ENCODE peak calls at places on chromosomes 6 and 20, in ten cellular contexts. One of them, this sample, is unnamed.

GRCh38 chr6:156250593-156250992 is 526.6 kb upstream of the ARID1B start:
- DNase-seq in fibroblast of lung: no peak
- DNase-seq in IMR-90: peak
- DNase-seq in heart left ventricle: no peak
- DNase-seq in tibial artery: no peak
- DNase-seq in fibroblast of the aortic adventitia: no peak
- DNase-seq in cardiac fibroblast: no peak
- DNase-seq in thyroid gland: no peak
- DNase-seq in GM12865: no peak
- DNase-seq in body of pancreas: no peak
- DNase-seq in this sample: no peak

GRCh38 chr6:35810831-35811698 is 5.9 kb downstream of the LHFPL5 start:
- DNase-seq in fibroblast of lung: peak
- DNase-seq in IMR-90: peak
- DNase-seq in heart left ventricle: no peak
- DNase-seq in tibial artery: no peak
- DNase-seq in fibroblast of the aortic adventitia: peak
- DNase-seq in cardiac fibroblast: peak
- DNase-seq in thyroid gland: no peak
- DNase-seq in GM12865: no peak
- DNase-seq in body of pancreas: no peak
- DNase-seq in this sample: peak

GRCh38 chr6:96899019-96899418 is 1.3 kb upstream of the NDUFAF4 start:
- DNase-seq in fibroblast of lung: peak
- DNase-seq in IMR-90: peak
- DNase-seq in heart left ventricle: no peak
- DNase-seq in tibial artery: no peak
- DNase-seq in fibroblast of the aortic adventitia: peak
- DNase-seq in cardiac fibroblast: peak
- DNase-seq in thyroid gland: peak
- DNase-seq in GM12865: peak
- DNase-seq in body of pancreas: no peak
- DNase-seq in this sample: no peak

GRCh38 chr6:163416640-163417253 is 2.2 kb downstream of the QKI start:
- DNase-seq in fibroblast of lung: peak
- DNase-seq in IMR-90: peak
- DNase-seq in heart left ventricle: peak
- DNase-seq in tibial artery: no peak
- DNase-seq in fibroblast of the aortic adventitia: peak
- DNase-seq in cardiac fibroblast: peak
- DNase-seq in thyroid gland: peak
- DNase-seq in GM12865: peak
- DNase-seq in body of pancreas: peak
- DNase-seq in this sample: peak

GRCh38 chr6:46128476-46128875 is 1.3 kb upstream of the ENPP4 start:
- DNase-seq in fibroblast of lung: no peak
- DNase-seq in IMR-90: no peak
- DNase-seq in heart left ventricle: no peak
- DNase-seq in tibial artery: no peak
- DNase-seq in fibroblast of the aortic adventitia: no peak
- DNase-seq in cardiac fibroblast: no peak
- DNase-seq in thyroid gland: no peak
- DNase-seq in GM12865: peak
- DNase-seq in body of pancreas: no peak
- DNase-seq in this sample: no peak

GRCh38 chr6:12842126-12842525 is 125.6 kb downstream of the PHACTR1 start:
- DNase-seq in fibroblast of lung: no peak
- DNase-seq in IMR-90: no peak
- DNase-seq in heart left ventricle: no peak
- DNase-seq in tibial artery: no peak
- DNase-seq in fibroblast of the aortic adventitia: no peak
- DNase-seq in cardiac fibroblast: no peak
- DNase-seq in thyroid gland: no peak
- DNase-seq in GM12865: no peak
- DNase-seq in body of pancreas: no peak
- DNase-seq in this sample: no peak

GRCh38 chr20:59027746-59028320 is 4.3 kb downstream of the ATP5F1E start:
- DNase-seq in fibroblast of lung: peak
- DNase-seq in IMR-90: peak
- DNase-seq in heart left ventricle: no peak
- DNase-seq in tibial artery: no peak
- DNase-seq in fibroblast of the aortic adventitia: peak
- DNase-seq in cardiac fibroblast: peak
- DNase-seq in thyroid gland: no peak
- DNase-seq in GM12865: no peak
- DNase-seq in body of pancreas: no peak
- DNase-seq in this sample: no peak

GRCh38 chr20:4666001-4666470 is 55.7 kb upstream of the PRND start:
- DNase-seq in fibroblast of lung: peak
- DNase-seq in IMR-90: peak
- DNase-seq in heart left ventricle: no peak
- DNase-seq in tibial artery: no peak
- DNase-seq in fibroblast of the aortic adventitia: peak
- DNase-seq in cardiac fibroblast: peak
- DNase-seq in thyroid gland: no peak
- DNase-seq in GM12865: peak
- DNase-seq in body of pancreas: no peak
- DNase-seq in this sample: no peak

GRCh38 chr20:16514145-16514544 is 59.1 kb downstream of the KIF16B start:
- DNase-seq in fibroblast of lung: no peak
- DNase-seq in IMR-90: no peak
- DNase-seq in heart left ventricle: no peak
- DNase-seq in tibial artery: no peak
- DNase-seq in fibroblast of the aortic adventitia: no peak
- DNase-seq in cardiac fibroblast: no peak
- DNase-seq in thyroid gland: no peak
- DNase-seq in GM12865: no peak
- DNase-seq in body of pancreas: no peak
- DNase-seq in this sample: no peak

GRCh38 chr6:40876336-40876735 is 162.7 kb downstream of the UNC5CL start:
- DNase-seq in fibroblast of lung: no peak
- DNase-seq in IMR-90: no peak
- DNase-seq in heart left ventricle: no peak
- DNase-seq in tibial artery: no peak
- DNase-seq in fibroblast of the aortic adventitia: no peak
- DNase-seq in cardiac fibroblast: no peak
- DNase-seq in thyroid gland: no peak
- DNase-seq in GM12865: no peak
- DNase-seq in body of pancreas: no peak
- DNase-seq in this sample: no peak

GRCh38 chr6:157813757-157814455 is 9.1 kb upstream of the SNX9 start:
- DNase-seq in fibroblast of lung: peak
- DNase-seq in IMR-90: peak
- DNase-seq in heart left ventricle: no peak
- DNase-seq in tibial artery: no peak
- DNase-seq in fibroblast of the aortic adventitia: peak
- DNase-seq in cardiac fibroblast: peak
- DNase-seq in thyroid gland: no peak
- DNase-seq in GM12865: no peak
- DNase-seq in body of pancreas: no peak
- DNase-seq in this sample: no peak

GRCh38 chr6:42066156-42066555 is 15.8 kb downstream of the TAF8 start:
- DNase-seq in fibroblast of lung: no peak
- DNase-seq in IMR-90: no peak
- DNase-seq in heart left ventricle: no peak
- DNase-seq in tibial artery: no peak
- DNase-seq in fibroblast of the aortic adventitia: no peak
- DNase-seq in cardiac fibroblast: no peak
- DNase-seq in thyroid gland: no peak
- DNase-seq in GM12865: no peak
- DNase-seq in body of pancreas: no peak
- DNase-seq in this sample: no peak
- H3K4me3 ChIP-seq in fibroblast of lung: no peak
- H3K4me3 ChIP-seq in IMR-90: no peak
- H3K4me3 ChIP-seq in heart left ventricle: no peak
- H3K4me3 ChIP-seq in tibial artery: no peak
- H3K4me3 ChIP-seq in fibroblast of the aortic adventitia: no peak
- H3K4me3 ChIP-seq in cardiac fibroblast: no peak
- H3K4me3 ChIP-seq in thyroid gland: no peak
- H3K4me3 ChIP-seq in GM12865: no peak
- H3K4me3 ChIP-seq in body of pancreas: no peak
- H3K4me3 ChIP-seq in this sample: no peak

GRCh38 chr20:23939641-23940040 is 48.9 kb downstream of the GGTLC1 start:
- DNase-seq in fibroblast of lung: no peak
- DNase-seq in IMR-90: no peak
- DNase-seq in heart left ventricle: no peak
- DNase-seq in tibial artery: no peak
- DNase-seq in fibroblast of the aortic adventitia: no peak
- DNase-seq in cardiac fibroblast: no peak
- DNase-seq in thyroid gland: no peak
- DNase-seq in GM12865: no peak
- DNase-seq in body of pancreas: no peak
- DNase-seq in this sample: no peak

GRCh38 chr20:23939063-23939462 is 49.5 kb downstream of the GGTLC1 start:
- DNase-seq in fibroblast of lung: no peak
- DNase-seq in IMR-90: no peak
- DNase-seq in heart left ventricle: no peak
- DNase-seq in tibial artery: no peak
- DNase-seq in fibroblast of the aortic adventitia: no peak
- DNase-seq in cardiac fibroblast: no peak
- DNase-seq in thyroid gland: no peak
- DNase-seq in GM12865: no peak
- DNase-seq in body of pancreas: no peak
- DNase-seq in this sample: no peak

GRCh38 chr20:23932256-23932655 is 52.7 kb upstream of the CST5 start:
- DNase-seq in fibroblast of lung: no peak
- DNase-seq in IMR-90: no peak
- DNase-seq in heart left ventricle: no peak
- DNase-seq in tibial artery: no peak
- DNase-seq in fibroblast of the aortic adventitia: no peak
- DNase-seq in cardiac fibroblast: no peak
- DNase-seq in thyroid gland: no peak
- DNase-seq in GM12865: no peak
- DNase-seq in body of pancreas: no peak
- DNase-seq in this sample: no peak

GRCh38 chr20:23938118-23938438 is 50.5 kb downstream of the GGTLC1 start:
- DNase-seq in fibroblast of lung: no peak
- DNase-seq in IMR-90: no peak
- DNase-seq in heart left ventricle: no peak
- DNase-seq in tibial artery: no peak
- DNase-seq in fibroblast of the aortic adventitia: no peak
- DNase-seq in cardiac fibroblast: no peak
- DNase-seq in thyroid gland: no peak
- DNase-seq in GM12865: no peak
- DNase-seq in body of pancreas: no peak
- DNase-seq in this sample: no peak

GRCh38 chr20:23937303-23938117 is 51.1 kb downstream of the GGTLC1 start:
- DNase-seq in fibroblast of lung: peak
- DNase-seq in IMR-90: peak
- DNase-seq in heart left ventricle: peak
- DNase-seq in tibial artery: no peak
- DNase-seq in fibroblast of the aortic adventitia: peak
- DNase-seq in cardiac fibroblast: peak
- DNase-seq in thyroid gland: peak
- DNase-seq in GM12865: peak
- DNase-seq in body of pancreas: peak
- DNase-seq in this sample: no peak
- TF ChIP-seq CTCF in fibroblast of lung: peak
- TF ChIP-seq CTCF in IMR-90: peak
- TF ChIP-seq CTCF in heart left ventricle: peak
- TF ChIP-seq CTCF in tibial artery: peak
- TF ChIP-seq CTCF in fibroblast of the aortic adventitia: peak
- TF ChIP-seq CTCF in cardiac fibroblast: peak
- TF ChIP-seq CTCF in thyroid gland: peak
- TF ChIP-seq CTCF in GM12865: peak
- TF ChIP-seq CTCF in body of pancreas: peak
- TF ChIP-seq CTCF in this sample: peak

GRCh38 chr6:134436281-134436815 is 118.4 kb upstream of the SGK1 start:
- DNase-seq in fibroblast of lung: peak
- DNase-seq in IMR-90: peak
- DNase-seq in heart left ventricle: no peak
- DNase-seq in tibial artery: no peak
- DNase-seq in fibroblast of the aortic adventitia: peak
- DNase-seq in cardiac fibroblast: peak
- DNase-seq in thyroid gland: peak
- DNase-seq in GM12865: peak
- DNase-seq in body of pancreas: no peak
- DNase-seq in this sample: peak

GRCh38 chr6:134436950-134437349 is 119.0 kb upstream of the SGK1 start:
- DNase-seq in fibroblast of lung: peak
- DNase-seq in IMR-90: peak
- DNase-seq in heart left ventricle: no peak
- DNase-seq in tibial artery: no peak
- DNase-seq in fibroblast of the aortic adventitia: peak
- DNase-seq in cardiac fibroblast: peak
- DNase-seq in thyroid gland: no peak
- DNase-seq in GM12865: no peak
- DNase-seq in body of pancreas: no peak
- DNase-seq in this sample: no peak

GRCh38 chr6:134437376-134437775 is 119.5 kb upstream of the SGK1 start:
- DNase-seq in fibroblast of lung: peak
- DNase-seq in IMR-90: peak
- DNase-seq in heart left ventricle: no peak
- DNase-seq in tibial artery: no peak
- DNase-seq in fibroblast of the aortic adventitia: peak
- DNase-seq in cardiac fibroblast: no peak
- DNase-seq in thyroid gland: no peak
- DNase-seq in GM12865: peak
- DNase-seq in body of pancreas: no peak
- DNase-seq in this sample: no peak

GRCh38 chr6:134434019-134434949 is 116.4 kb upstream of the SGK1 start:
- DNase-seq in fibroblast of lung: no peak
- DNase-seq in IMR-90: no peak
- DNase-seq in heart left ventricle: no peak
- DNase-seq in tibial artery: no peak
- DNase-seq in fibroblast of the aortic adventitia: no peak
- DNase-seq in cardiac fibroblast: no peak
- DNase-seq in thyroid gland: no peak
- DNase-seq in GM12865: no peak
- DNase-seq in body of pancreas: no peak
- DNase-seq in this sample: no peak

GRCh38 chr6:134435814-134436280 is 117.9 kb upstream of the SGK1 start:
- DNase-seq in fibroblast of lung: no peak
- DNase-seq in IMR-90: no peak
- DNase-seq in heart left ventricle: no peak
- DNase-seq in tibial artery: no peak
- DNase-seq in fibroblast of the aortic adventitia: no peak
- DNase-seq in cardiac fibroblast: no peak
- DNase-seq in thyroid gland: no peak
- DNase-seq in GM12865: no peak
- DNase-seq in body of pancreas: no peak
- DNase-seq in this sample: no peak
- H3K4me3 ChIP-seq in fibroblast of lung: no peak
- H3K4me3 ChIP-seq in IMR-90: no peak
- H3K4me3 ChIP-seq in heart left ventricle: no peak
- H3K4me3 ChIP-seq in tibial artery: no peak
- H3K4me3 ChIP-seq in fibroblast of the aortic adventitia: no peak
- H3K4me3 ChIP-seq in cardiac fibroblast: no peak
- H3K4me3 ChIP-seq in thyroid gland: no peak
- H3K4me3 ChIP-seq in GM12865: peak
- H3K4me3 ChIP-seq in body of pancreas: no peak
- H3K4me3 ChIP-seq in this sample: no peak

DNA sequence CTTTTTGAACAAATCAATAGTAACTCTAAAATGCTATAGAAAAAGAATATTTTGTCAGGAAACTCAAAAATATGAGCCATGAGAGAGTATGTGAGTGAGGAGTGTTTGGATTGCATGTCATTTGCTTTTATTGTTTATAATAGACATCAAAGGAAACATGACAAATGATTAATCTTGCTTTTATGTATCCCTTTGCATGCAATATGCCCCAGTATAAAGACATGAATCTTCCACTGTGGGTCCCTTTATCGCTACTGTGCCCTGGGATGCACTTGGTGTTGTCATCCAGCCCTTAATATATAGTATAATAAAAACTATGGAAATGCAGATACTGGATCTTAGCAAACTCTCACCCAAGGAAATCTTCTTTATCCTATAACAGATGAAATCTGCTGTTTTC is 77.3 kb downstream of the LAMA4 start:
- DNase-seq in fibroblast of lung: no peak
- DNase-seq in IMR-90: no peak
- DNase-seq in heart left ventricle: no peak
- DNase-seq in tibial artery: no peak
- DNase-seq in fibroblast of the aortic adventitia: no peak
- DNase-seq in cardiac fibroblast: no peak
- DNase-seq in thyroid gland: no peak
- DNase-seq in GM12865: no peak
- DNase-seq in body of pancreas: no peak
- DNase-seq in this sample: no peak
- TF ChIP-seq CTCF in fibroblast of lung: no peak
- TF ChIP-seq CTCF in IMR-90: no peak
- TF ChIP-seq CTCF in heart left ventricle: no peak
- TF ChIP-seq CTCF in tibial artery: no peak
- TF ChIP-seq CTCF in fibroblast of the aortic adventitia: no peak
- TF ChIP-seq CTCF in cardiac fibroblast: no peak
- TF ChIP-seq CTCF in thyroid gland: no peak
- TF ChIP-seq CTCF in GM12865: no peak
- TF ChIP-seq CTCF in body of pancreas: no peak
- TF ChIP-seq CTCF in this sample: no peak